ENCODE peak calls at places on chromosome 19, in four cellular contexts. R is mesendoderm, P is OCI-LY7, U is neural progenitor cell. X is an unnamed sample.

GRCh38 chr19:1511989-1512338 is 855 bp downstream of the ADAMTSL5 start:
- DNase-seq in U (no peak), R (no peak), P (no peak), X (no peak)

GRCh38 chr19:19403373-19403901 is 2.0 kb upstream of the GATAD2A start:
- DNase-seq in P (no peak), R (no peak), U (no peak), X (no peak)

GRCh38 chr19:2977001-2977685 is at the start of gene TLE6:
- DNase-seq in R (peak), P (peak), U (peak), X (peak)

GRCh38 chr19:43544077-43544476 is 11.1 kb downstream of the ZNF575 start:
- DNase-seq in U (no peak), R (no peak), P (no peak), X (no peak)

GRCh38 chr19:7783991-7784421 is 21.0 kb downstream of the CLEC4M start:
- DNase-seq in P (no peak), R (peak), U (no peak), X (peak)

GRCh38 chr19:50368649-50369570 is 3.5 kb upstream of the NAPSA start:
- DNase-seq in P (peak), R (peak), U (peak), X (peak)

GRCh38 chr19:55700813-55701212 is 25.8 kb downstream of the EPN1 start:
- DNase-seq in U (no peak), P (no peak), R (no peak), X (no peak)

GRCh38 chr19:1229056-1229607 is 8.7 kb downstream of the CBARP start:
- DNase-seq in R (no peak), U (no peak), P (no peak), X (no peak)

GRCh38 chr19:32287811-32288227 is 57.6 kb upstream of the ZNF507 start:
- DNase-seq in U (peak), P (peak), R (peak), X (peak)

GRCh38 chr19:19911150-19911549 is 10.4 kb downstream of the ZNF93 start:
- DNase-seq in P (no peak), R (peak), U (no peak), X (peak)

GRCh38 chr19:49512970-49513745 is 697 bp downstream of the FCGRT start:
- DNase-seq in P (peak), R (peak), U (peak), X (peak)

GRCh38 chr19:38834104-38834490 is 2.5 kb upstream of the ECH1 start:
- DNase-seq in U (no peak), R (no peak), P (no peak), X (no peak)

GRCh38 chr19:40804783-40805242 is 5.8 kb downstream of the EGLN2 start:
- DNase-seq in R (no peak), P (peak), U (no peak), X (no peak)

GRCh38 chr19:2551864-2552185 is 75.9 kb downstream of the GADD45B start:
- DNase-seq in R (no peak), U (no peak), P (no peak), X (no peak)

DNA sequence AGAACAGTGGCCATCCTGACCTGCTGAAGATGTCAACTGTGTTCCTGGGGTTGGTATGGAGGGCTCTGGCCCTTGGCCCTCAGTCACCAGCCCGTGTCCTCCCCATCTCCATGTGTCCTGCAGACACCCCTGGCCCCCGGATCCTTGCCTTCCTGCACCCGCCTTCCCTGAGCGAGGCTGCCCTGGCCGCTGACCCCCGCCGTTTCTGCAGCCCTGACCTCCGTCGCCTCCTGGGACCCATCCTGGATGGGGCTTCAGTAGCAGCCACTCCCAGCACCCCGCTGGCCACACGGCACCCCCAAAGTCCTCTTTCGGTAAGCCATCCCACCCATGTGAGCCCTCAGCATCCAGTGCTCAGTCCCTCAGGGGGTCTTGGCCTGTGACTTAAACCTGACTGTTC is 24.8 kb downstream of the HIF3A start:
- DNase-seq in P (no peak), R (no peak), U (no peak), X (no peak)
- H3K4me2 ChIP-seq in P (no peak), R (no peak), U (no peak), X (no peak)

GRCh38 chr19:35693422-35693821 is 10.9 kb upstream of the ZBTB32 start:
- DNase-seq in R (no peak), P (no peak), U (no peak), X (no peak)
- H3K4me2 ChIP-seq in R (no peak), P (no peak), U (no peak), X (no peak)

DNA sequence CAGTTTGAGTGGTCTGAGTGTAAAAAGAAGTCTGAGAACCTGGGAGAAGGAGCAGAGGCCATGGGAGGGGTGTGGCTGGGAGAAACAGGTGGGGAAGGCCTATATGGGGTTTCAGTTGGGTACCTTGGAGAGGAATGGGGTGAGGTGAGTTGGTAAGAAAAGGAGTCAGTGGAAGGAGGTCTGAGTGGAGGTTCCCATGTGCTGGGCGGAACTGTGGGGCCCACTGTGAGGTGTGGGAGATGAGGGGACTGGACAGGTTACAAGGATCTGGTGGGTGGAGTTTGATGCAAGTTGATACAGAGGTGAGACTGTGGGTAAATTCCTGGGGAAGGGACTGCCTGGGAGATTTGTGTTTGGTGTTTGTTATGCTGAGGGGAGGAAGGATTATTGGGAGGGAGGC is 2.1 kb downstream of the ZNF574 start:
- DNase-seq in U (no peak), R (no peak), P (no peak), X (no peak)
- H3K4me2 ChIP-seq in U (peak), R (no peak), P (peak), X (peak)

GRCh38 chr19:34201133-34201532 is 28.8 kb downstream of the LSM14A start:
- DNase-seq in P (no peak), R (no peak), U (no peak), X (no peak)
- H3K4me2 ChIP-seq in P (no peak), R (no peak), U (no peak), X (no peak)